ENCODE peak calls at places on chromosomes 3 and 15, in ten cellular contexts. K is IMR-90, W is Peyer's patch, B is WTC11, G is breast epithelium, A is lung, J is fibroblast of pulmonary artery, E is fibroblast of mammary gland, U is GM23338, T is AG09319. R is an unnamed sample.

GRCh38 chr15:54277834-54278233 is 299.6 kb downstream of the UNC13C start:
- DNase-seq in K (no peak), W (no peak), B (no peak), G (no peak), A (no peak), J (no peak), E (no peak), U (no peak), T (no peak), R (no peak)

GRCh38 chr3:148420251-148420650 is 277.5 kb upstream of the AGTR1 start:
- DNase-seq in K (no peak), W (no peak), B (no peak), G (no peak), A (no peak), J (no peak), E (no peak), U (no peak), T (no peak), R (no peak)

GRCh38 chr3:41117398-41117870 is 81.9 kb upstream of the CTNNB1 start:
- DNase-seq in K (peak; percentile 88), W (peak; percentile 95), B (no peak), G (peak; percentile 74), A (peak; percentile 95), J (peak; percentile 73), E (peak; percentile 45), U (peak; percentile 7), T (no peak), R (peak; percentile 55)

GRCh38 chr15:41561777-41562145 is 2.7 kb downstream of the TYRO3 start:
- DNase-seq in K (peak; percentile 73), W (no peak), B (peak; percentile 67), G (no peak), A (no peak), J (peak; percentile 81), E (peak; percentile 63), U (peak; percentile 67), T (no peak), R (no peak)

GRCh38 chr3:26108846-26109489 is 319.1 kb downstream of the OXSM start:
- DNase-seq in K (no peak), W (no peak), B (no peak), G (no peak), A (no peak), J (no peak), E (no peak), U (no peak), T (no peak), R (no peak)

GRCh38 chr3:13644341-13645082 is 95.6 kb downstream of the FBLN2 start:
- DNase-seq in K (peak; percentile 61), W (no peak), B (no peak), G (no peak), A (no peak), J (no peak), E (peak; percentile 48), U (no peak), T (no peak), R (no peak)

GRCh38 chr3:124811441-124811840 is 75.7 kb downstream of the ITGB5 start:
- DNase-seq in K (peak; percentile 76), W (no peak), B (no peak), G (no peak), A (no peak), J (peak; percentile 81), E (peak; percentile 86), U (no peak), T (no peak), R (no peak)

GRCh38 chr3:193780371-193780770 is 187.4 kb downstream of the OPA1 start:
- DNase-seq in K (no peak), W (no peak), B (no peak), G (no peak), A (no peak), J (no peak), E (peak; percentile 24), U (no peak), T (no peak), R (no peak)

GRCh38 chr3:57752307-57752706 is 3.8 kb upstream of the SLMAP start:
- DNase-seq in K (peak; percentile 6), W (peak; percentile 73), B (no peak), G (no peak), A (no peak), J (peak; percentile 28), E (no peak), U (no peak), T (no peak), R (no peak)

GRCh38 chr3:134852893-134853351 is 57.9 kb downstream of the EPHB1 start:
- DNase-seq in K (no peak), W (peak; percentile 66), B (no peak), G (no peak), A (no peak), J (no peak), E (no peak), U (no peak), T (no peak), R (no peak)

GRCh38 chr15:81407679-81408078 is 33.7 kb upstream of the TMC3 start:
- DNase-seq in K (no peak), W (no peak), B (no peak), G (no peak), A (no peak), J (no peak), E (no peak), U (no peak), T (no peak), R (no peak)

GRCh38 chr3:188663839-188664238 is 507.9 kb upstream of the TPRG1 start:
- DNase-seq in K (no peak), W (no peak), B (no peak), G (no peak), A (no peak), J (no peak), E (no peak), U (no peak), T (no peak), R (no peak)

GRCh38 chr3:188662214-188662613 is 508.3 kb downstream of the LPP start:
- DNase-seq in K (no peak), W (no peak), B (no peak), G (no peak), A (no peak), J (no peak), E (no peak), U (no peak), T (no peak), R (no peak)

GRCh38 chr3:188659444-188660100 is 505.6 kb downstream of the LPP start:
- DNase-seq in K (no peak), W (no peak), B (no peak), G (no peak), A (no peak), J (peak; percentile 65), E (peak; percentile 19), U (no peak), T (no peak), R (no peak)

GRCh38 chr3:188661801-188662200 is 507.8 kb downstream of the LPP start:
- DNase-seq in K (peak; percentile 17), W (no peak), B (no peak), G (no peak), A (no peak), J (no peak), E (no peak), U (no peak), T (no peak), R (no peak)

DNA sequence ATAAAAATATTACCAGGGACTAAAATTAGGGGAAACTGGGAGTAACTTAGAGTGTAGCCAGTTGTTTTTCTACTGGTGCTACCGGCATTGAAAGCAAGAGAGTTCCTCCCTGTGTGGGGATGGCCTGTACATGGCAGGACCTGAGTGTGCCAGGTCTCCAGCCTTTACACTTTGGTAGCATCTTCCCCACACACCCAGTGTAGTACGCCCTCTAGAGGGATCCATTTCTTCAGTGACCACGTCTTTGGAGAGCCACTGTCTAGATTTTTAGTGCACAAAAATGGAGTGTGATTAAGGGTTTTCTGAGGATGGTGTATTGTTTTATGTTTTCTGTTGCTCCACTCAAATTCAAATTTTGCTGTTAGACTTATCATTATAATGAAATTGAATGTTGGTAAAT is 507.0 kb upstream of the TPRG1 start:
- DNase-seq in K (no peak), W (peak; percentile 52), B (peak; percentile 18), G (no peak), A (no peak), J (no peak), E (peak; percentile 45), U (peak; percentile 63), T (no peak), R (no peak)
- TF ChIP-seq CTCF in K (peak; percentile 22), W (peak; percentile 41), B (peak; percentile 10), G (no peak), A (no peak), J (peak; percentile 27), E (peak; percentile 38), U (peak; percentile 84), T (no peak), R (no peak)

GRCh38 chr3:119035014-119035346 is 334 bp upstream of the IGSF11 start:
- DNase-seq in K (no peak), W (no peak), B (no peak), G (no peak), A (no peak), J (peak; percentile 1), E (no peak), U (peak; percentile 84), T (no peak), R (no peak)
- TF ChIP-seq CTCF in K (no peak), W (no peak), B (no peak), G (peak; percentile 36), A (no peak), J (no peak), E (no peak), U (no peak), T (no peak), R (no peak)

GRCh38 chr3:10015476-10015904 is 10.7 kb upstream of the FANCD2 start:
- DNase-seq in K (peak; percentile 97), W (peak; percentile 81), B (no peak), G (peak; percentile 91), A (peak; percentile 87), J (peak; percentile 99), E (peak; percentile 97), U (no peak), T (peak; percentile 93), R (no peak)
- TF ChIP-seq CTCF in K (no peak), W (no peak), B (no peak), G (no peak), A (no peak), J (no peak), E (no peak), U (no peak), T (no peak), R (no peak)

GRCh38 chr3:16252243-16252978 is 12.3 kb downstream of the DPH3 start:
- DNase-seq in K (no peak), W (peak; percentile 59), B (no peak), G (no peak), A (no peak), J (no peak), E (peak; percentile 31), U (no peak), T (no peak), R (no peak)

GRCh38 chr3:16251316-16252085 is 13.2 kb downstream of the DPH3 start:
- DNase-seq in K (no peak), W (no peak), B (no peak), G (no peak), A (no peak), J (no peak), E (no peak), U (no peak), T (no peak), R (no peak)

GRCh38 chr3:16247282-16248058 is 17.3 kb downstream of the DPH3 start:
- DNase-seq in K (peak; percentile 84), W (peak; percentile 93), B (peak; percentile 80), G (peak; percentile 73), A (peak; percentile 82), J (peak; percentile 91), E (peak; percentile 85), U (peak; percentile 93), T (peak; percentile 66), R (peak; percentile 73)

GRCh38 chr3:16248556-16248955 is 16.2 kb downstream of the DPH3 start:
- DNase-seq in K (no peak), W (no peak), B (no peak), G (no peak), A (no peak), J (no peak), E (no peak), U (no peak), T (no peak), R (no peak)

GRCh38 chr3:16249336-16249735 is 15.4 kb downstream of the DPH3 start:
- DNase-seq in K (peak; percentile 50), W (no peak), B (peak; percentile 74), G (no peak), A (no peak), J (peak; percentile 55), E (peak; percentile 63), U (peak; percentile 86), T (no peak), R (no peak)
- TF ChIP-seq CTCF in K (peak; percentile 49), W (no peak), B (peak; percentile 70), G (no peak), A (no peak), J (peak; percentile 54), E (peak; percentile 63), U (peak; percentile 85), T (peak; percentile 42), R (no peak)

R was measured in omental fat pad.